ENCODE peak calls at places on chromosome 19, in ten cellular contexts. Z is prostate gland; Y is mucosa of descending colon; Q is stimulated activated CD4-positive, alpha-beta T cell treated with anti-CD3 and anti-CD28 coated beads, Interleukin-1b, Interleukin-23, amount 100 ng/mL, for 24 hours; K is iPS DF 6.9; G is DMS53; B is brain microvascular endothelial cell; A is colonic mucosa; V is posterior vena cava; H is hepatic stellate cell. J is an unnamed sample.

GRCh38 chr19:33005440-33005839 is 33.4 kb downstream of the FAAP24 start:
- DNase-seq in B (no peak), V (no peak), H (no peak), G (peak; percentile 92), Q (no peak), Z (peak; percentile 24), K (no peak), Y (no peak), A (no peak), J (no peak)

GRCh38 chr19:45508931-45509691 is 1.8 kb downstream of the VASP start:
- DNase-seq in G (peak; percentile 78), Y (peak; percentile 88), H (peak; percentile 92), V (peak; percentile 96), K (no peak), Q (no peak), Z (peak; percentile 76), B (peak; percentile 71), A (peak; percentile 83), J (no peak)

GRCh38 chr19:17797397-17798201 is 2.7 kb downstream of the B3GNT3 start:
- DNase-seq in K (no peak), H (no peak), V (no peak), Z (peak; percentile 47), Y (peak; percentile 88), A (peak; percentile 92), Q (no peak), G (peak; percentile 83), B (no peak), J (no peak)

GRCh38 chr19:17075860-17076538 is 422 bp downstream of the MYO9B start:
- DNase-seq in Y (peak; percentile 74), V (no peak), A (peak; percentile 55), Q (peak; percentile 4), Z (no peak), K (no peak), G (peak; percentile 44), H (peak; percentile 51), B (peak; percentile 12), J (no peak)

GRCh38 chr19:12202250-12202649 is 39.4 kb downstream of the ZNF136 start:
- DNase-seq in A (peak; percentile 61), Y (peak; percentile 78), G (peak; percentile 48), B (no peak), K (no peak), Q (peak; percentile 16), Z (peak; percentile 12), H (no peak), V (no peak), J (peak; percentile 64)

GRCh38 chr19:45159204-45159970 is 1.4 kb downstream of the NKPD1 start:
- DNase-seq in H (no peak), K (no peak), V (no peak), Q (no peak), B (no peak), Z (no peak), A (no peak), G (no peak), Y (no peak), J (no peak)

GRCh38 chr19:40596608-40597328 is 4.4 kb upstream of the LTBP4 start:
- DNase-seq in K (no peak), Q (no peak), G (peak; percentile 87), B (no peak), V (peak; percentile 89), H (peak; percentile 85), Z (no peak), A (peak; percentile 54), Y (peak; percentile 61), J (peak; percentile 30)

GRCh38 chr19:16359964-16360363 is 35.3 kb downstream of the KLF2 start:
- DNase-seq in A (no peak), H (no peak), G (no peak), Y (no peak), V (no peak), B (no peak), K (no peak), Q (no peak), Z (no peak), J (no peak)

GRCh38 chr19:18738961-18739690 is 52.0 kb downstream of the COMP start:
- DNase-seq in Y (no peak), A (no peak), H (no peak), Q (no peak), K (no peak), V (peak; percentile 50), B (no peak), G (no peak), Z (no peak), J (no peak)

GRCh38 chr19:42115219-42115618 is 17.0 kb downstream of the POU2F2 start:
- DNase-seq in H (no peak), B (peak; percentile 31), K (no peak), G (peak; percentile 34), Y (no peak), V (no peak), Q (no peak), Z (no peak), A (no peak), J (no peak)

J was measured in D341Med.